ENCODE peak calls at places on chromosomes 7 and 10, in four cellular contexts. One of them, this sample, is unnamed.
A peak's percentile ranks its signal among the peaks of the same experiment; 100 is the strongest.

GRCh38 chr7:38070718-38071117 is 107.3 kb upstream of the STARD3NL start:
- DNase-seq in iris pigment epithelial cell: peak; percentile 21
- DNase-seq in NCI-H2029: no peak
- DNase-seq in ACHN: peak; percentile 48
- DNase-seq in this sample: peak; percentile 83

GRCh38 chr7:67364441-67365017 is 367.9 kb downstream of the TYW1 start:
- DNase-seq in NCI-H2029: no peak
- DNase-seq in iris pigment epithelial cell: no peak
- DNase-seq in ACHN: no peak
- DNase-seq in this sample: no peak

GRCh38 chr10:114084225-114084624 is 40.6 kb downstream of the ADRB1 start:
- DNase-seq in NCI-H2029: no peak
- DNase-seq in iris pigment epithelial cell: no peak
- DNase-seq in ACHN: no peak
- DNase-seq in this sample: no peak

GRCh38 chr10:132257271-132257670 is 50.5 kb downstream of the STK32C start:
- DNase-seq in iris pigment epithelial cell: peak; percentile 39
- DNase-seq in ACHN: peak; percentile 48
- DNase-seq in NCI-H2029: no peak
- DNase-seq in this sample: no peak

GRCh38 chr10:104028146-104028545 is 57.5 kb downstream of the COL17A1 start:
- DNase-seq in ACHN: peak; percentile 43
- DNase-seq in iris pigment epithelial cell: peak; percentile 34
- DNase-seq in NCI-H2029: no peak
- DNase-seq in this sample: peak; percentile 11

GRCh38 chr10:7243873-7244272 is 167.0 kb downstream of the SFMBT2 start:
- DNase-seq in iris pigment epithelial cell: no peak
- DNase-seq in NCI-H2029: no peak
- DNase-seq in ACHN: no peak
- DNase-seq in this sample: peak; percentile 66

GRCh38 chr7:99459087-99459486 is 6.9 kb downstream of the ATP5MF start:
- DNase-seq in iris pigment epithelial cell: peak; percentile 42
- DNase-seq in ACHN: peak; percentile 67
- DNase-seq in NCI-H2029: no peak
- DNase-seq in this sample: peak; percentile 57

GRCh38 chr7:50210706-50211115 is 93.8 kb upstream of the IKZF1 start:
- DNase-seq in ACHN: no peak
- DNase-seq in NCI-H2029: no peak
- DNase-seq in iris pigment epithelial cell: no peak
- DNase-seq in this sample: no peak

GRCh38 chr7:27560706-27561235 is 101.9 kb downstream of the HIBADH start:
- DNase-seq in NCI-H2029: no peak
- DNase-seq in ACHN: peak; percentile 10
- DNase-seq in iris pigment epithelial cell: peak; percentile 92
- DNase-seq in this sample: no peak

GRCh38 chr10:28393956-28394568 is 91.2 kb upstream of the MPP7 start:
- DNase-seq in ACHN: peak; percentile 40
- DNase-seq in iris pigment epithelial cell: peak; percentile 57
- DNase-seq in NCI-H2029: no peak
- DNase-seq in this sample: peak; percentile 81

GRCh38 chr10:78552261-78552811 is 516.4 kb upstream of the ZMIZ1 start:
- DNase-seq in ACHN: no peak
- DNase-seq in iris pigment epithelial cell: peak; percentile 16
- DNase-seq in NCI-H2029: no peak
- DNase-seq in this sample: no peak

GRCh38 chr10:125846894-125847293 is 23.5 kb downstream of the BCCIP start:
- DNase-seq in ACHN: no peak
- DNase-seq in NCI-H2029: no peak
- DNase-seq in iris pigment epithelial cell: no peak
- DNase-seq in this sample: no peak

GRCh38 chr7:124959676-124960075 is 30.1 kb upstream of the POT1 start:
- DNase-seq in iris pigment epithelial cell: no peak
- DNase-seq in ACHN: no peak
- DNase-seq in NCI-H2029: no peak
- DNase-seq in this sample: no peak

GRCh38 chr10:131816157-131816775 is 84.5 kb upstream of the PPP2R2D start:
- DNase-seq in iris pigment epithelial cell: no peak
- DNase-seq in ACHN: no peak
- DNase-seq in NCI-H2029: no peak
- DNase-seq in this sample: no peak

GRCh38 chr7:75979361-75980125 is 14.9 kb downstream of the TMEM120A start:
- DNase-seq in NCI-H2029: no peak
- DNase-seq in ACHN: no peak
- DNase-seq in iris pigment epithelial cell: no peak
- DNase-seq in this sample: no peak

GRCh38 chr7:91288208-91288824 is 24.1 kb downstream of the FZD1 start:
- DNase-seq in ACHN: peak; percentile 55
- DNase-seq in iris pigment epithelial cell: peak; percentile 39
- DNase-seq in NCI-H2029: peak; percentile 34
- DNase-seq in this sample: peak; percentile 92

GRCh38 chr10:130806426-130806825 is 505.1 kb downstream of the TCERG1L start:
- DNase-seq in ACHN: no peak
- DNase-seq in NCI-H2029: no peak
- DNase-seq in iris pigment epithelial cell: no peak
- DNase-seq in this sample: no peak

GRCh38 chr10:119762805-119763798 is 37.3 kb downstream of the INPP5F start:
- DNase-seq in iris pigment epithelial cell: peak; percentile 61
- DNase-seq in ACHN: no peak
- DNase-seq in NCI-H2029: no peak
- DNase-seq in this sample: no peak

GRCh38 chr10:90847436-90847835 is 10.4 kb downstream of the HTR7 start:
- DNase-seq in NCI-H2029: no peak
- DNase-seq in ACHN: no peak
- DNase-seq in iris pigment epithelial cell: peak; percentile 75
- DNase-seq in this sample: peak; percentile 75

GRCh38 chr7:102208826-102209225 is 77.8 kb upstream of the SH2B2 start:
- DNase-seq in ACHN: no peak
- DNase-seq in iris pigment epithelial cell: no peak
- DNase-seq in NCI-H2029: no peak
- DNase-seq in this sample: no peak

GRCh38 chr7:14048889-14049288 is 59.4 kb upstream of the ETV1 start:
- DNase-seq in iris pigment epithelial cell: no peak
- DNase-seq in ACHN: no peak
- DNase-seq in NCI-H2029: no peak
- DNase-seq in this sample: no peak

GRCh38 chr10:1561731-1562337 is 175.5 kb downstream of the ADARB2 start:
- DNase-seq in NCI-H2029: no peak
- DNase-seq in iris pigment epithelial cell: no peak
- DNase-seq in ACHN: no peak
- DNase-seq in this sample: no peak

GRCh38 chr10:124491105-124491504 is 29.5 kb downstream of the LHPP start:
- DNase-seq in iris pigment epithelial cell: no peak
- DNase-seq in NCI-H2029: no peak
- DNase-seq in ACHN: no peak
- DNase-seq in this sample: no peak

GRCh38 chr7:119983468-119983867 is 289.5 kb upstream of the KCND2 start:
- DNase-seq in ACHN: no peak
- DNase-seq in NCI-H2029: no peak
- DNase-seq in iris pigment epithelial cell: no peak
- DNase-seq in this sample: no peak

GRCh38 chr10:102322914-102323313 is 72.6 kb upstream of the NFKB2 start:
- DNase-seq in iris pigment epithelial cell: peak; percentile 21
- DNase-seq in ACHN: no peak
- DNase-seq in NCI-H2029: no peak
- DNase-seq in this sample: peak; percentile 46

GRCh38 chr10:25405871-25406270 is 231.1 kb downstream of the GPR158 start:
- DNase-seq in iris pigment epithelial cell: peak; percentile 57
- DNase-seq in NCI-H2029: no peak
- DNase-seq in ACHN: no peak
- DNase-seq in this sample: no peak

GRCh38 chr10:112956631-112957350 is 6.7 kb downstream of the TCF7L2 start:
- DNase-seq in iris pigment epithelial cell: no peak
- DNase-seq in NCI-H2029: no peak
- DNase-seq in ACHN: no peak
- DNase-seq in this sample: no peak

GRCh38 chr10:71085689-71086438 is 126.5 kb upstream of the UNC5B start:
- DNase-seq in iris pigment epithelial cell: no peak
- DNase-seq in NCI-H2029: no peak
- DNase-seq in ACHN: no peak
- DNase-seq in this sample: no peak

GRCh38 chr10:69549959-69550358 is 23.3 kb downstream of the NEUROG3 start:
- DNase-seq in ACHN: peak; percentile 27
- DNase-seq in NCI-H2029: no peak
- DNase-seq in iris pigment epithelial cell: no peak
- DNase-seq in this sample: peak; percentile 29

GRCh38 chr10:131943021-131943814 is 38.5 kb downstream of the BNIP3 start:
- DNase-seq in NCI-H2029: no peak
- DNase-seq in iris pigment epithelial cell: peak; percentile 35
- DNase-seq in ACHN: peak; percentile 44
- DNase-seq in this sample: peak; percentile 44

GRCh38 chr10:120732643-120733313 is 118.4 kb upstream of the WDR11 start:
- DNase-seq in NCI-H2029: no peak
- DNase-seq in iris pigment epithelial cell: no peak
- DNase-seq in ACHN: no peak
- DNase-seq in this sample: no peak

GRCh38 chr7:151377406-151377805 is 32.4 kb downstream of the WDR86 start:
- DNase-seq in ACHN: no peak
- DNase-seq in iris pigment epithelial cell: no peak
- DNase-seq in NCI-H2029: no peak
- DNase-seq in this sample: no peak

GRCh38 chr7:130275826-130276291 is 9.2 kb downstream of the CPA2 start:
- DNase-seq in NCI-H2029: no peak
- DNase-seq in iris pigment epithelial cell: peak; percentile 82
- DNase-seq in ACHN: no peak
- DNase-seq in this sample: no peak

GRCh38 chr10:72050873-72051272 is 37.5 kb downstream of the SPOCK2 start:
- DNase-seq in ACHN: no peak
- DNase-seq in NCI-H2029: no peak
- DNase-seq in iris pigment epithelial cell: no peak
- DNase-seq in this sample: no peak